ENCODE peak calls at places on chromosomes 2 and 18, in nine cellular contexts. One of them, this sample, is unnamed.

GRCh38 chr18:63074987-63075404 is 244.6 kb downstream of the BCL2 start:
- DNase-seq in GM12864: no peak
- DNase-seq in HCT116: peak
- DNase-seq in RWPE1: peak
- DNase-seq in BE2C: peak
- DNase-seq in Panc1: no peak
- DNase-seq in lower lobe of right lung: peak
- DNase-seq in WTC11: peak
- DNase-seq in WERI-Rb-1: peak
- DNase-seq in this sample: peak

GRCh38 chr18:9722691-9723090 is 14.6 kb downstream of the RAB31 start:
- DNase-seq in HCT116: no peak
- DNase-seq in Panc1: no peak
- DNase-seq in WTC11: peak
- DNase-seq in BE2C: no peak
- DNase-seq in GM12864: no peak
- DNase-seq in WERI-Rb-1: peak
- DNase-seq in lower lobe of right lung: no peak
- DNase-seq in RWPE1: no peak
- DNase-seq in this sample: no peak

GRCh38 chr2:15127876-15128275 is 433.3 kb downstream of the NBAS start:
- DNase-seq in GM12864: no peak
- DNase-seq in RWPE1: no peak
- DNase-seq in lower lobe of right lung: no peak
- DNase-seq in WTC11: no peak
- DNase-seq in BE2C: no peak
- DNase-seq in WERI-Rb-1: no peak
- DNase-seq in HCT116: no peak
- DNase-seq in Panc1: no peak
- DNase-seq in this sample: no peak

GRCh38 chr2:152445375-152445774 is 110.4 kb downstream of the FMNL2 start:
- DNase-seq in lower lobe of right lung: no peak
- DNase-seq in WERI-Rb-1: no peak
- DNase-seq in RWPE1: no peak
- DNase-seq in Panc1: no peak
- DNase-seq in BE2C: no peak
- DNase-seq in GM12864: no peak
- DNase-seq in WTC11: no peak
- DNase-seq in HCT116: no peak
- DNase-seq in this sample: no peak

GRCh38 chr2:130872276-130873125 is 35.8 kb downstream of the ARHGEF4 start:
- DNase-seq in Panc1: no peak
- DNase-seq in GM12864: no peak
- DNase-seq in lower lobe of right lung: no peak
- DNase-seq in WERI-Rb-1: no peak
- DNase-seq in HCT116: no peak
- DNase-seq in BE2C: no peak
- DNase-seq in RWPE1: no peak
- DNase-seq in WTC11: no peak
- DNase-seq in this sample: no peak

GRCh38 chr2:100018794-100019193 is 123.6 kb downstream of the AFF3 start:
- DNase-seq in WTC11: no peak
- DNase-seq in GM12864: no peak
- DNase-seq in lower lobe of right lung: no peak
- DNase-seq in HCT116: no peak
- DNase-seq in RWPE1: no peak
- DNase-seq in Panc1: no peak
- DNase-seq in WERI-Rb-1: no peak
- DNase-seq in BE2C: no peak
- DNase-seq in this sample: no peak

GRCh38 chr2:37711308-37711731 is 39.9 kb upstream of the CDC42EP3 start:
- DNase-seq in WTC11: peak
- DNase-seq in RWPE1: peak
- DNase-seq in BE2C: no peak
- DNase-seq in HCT116: peak
- DNase-seq in Panc1: no peak
- DNase-seq in WERI-Rb-1: no peak
- DNase-seq in lower lobe of right lung: peak
- DNase-seq in GM12864: peak
- DNase-seq in this sample: no peak

GRCh38 chr2:64021578-64021977 is 2.4 kb upstream of the VPS54 start:
- DNase-seq in GM12864: no peak
- DNase-seq in RWPE1: no peak
- DNase-seq in WTC11: no peak
- DNase-seq in lower lobe of right lung: no peak
- DNase-seq in HCT116: no peak
- DNase-seq in WERI-Rb-1: no peak
- DNase-seq in Panc1: no peak
- DNase-seq in BE2C: no peak
- DNase-seq in this sample: no peak

GRCh38 chr18:68376931-68377330 is 338.0 kb downstream of the TMX3 start:
- DNase-seq in GM12864: no peak
- DNase-seq in WERI-Rb-1: no peak
- DNase-seq in BE2C: no peak
- DNase-seq in HCT116: no peak
- DNase-seq in lower lobe of right lung: no peak
- DNase-seq in Panc1: no peak
- DNase-seq in RWPE1: no peak
- DNase-seq in WTC11: no peak
- DNase-seq in this sample: no peak

GRCh38 chr2:49516427-49516826 is 362.1 kb upstream of the FSHR start:
- DNase-seq in Panc1: no peak
- DNase-seq in HCT116: no peak
- DNase-seq in WTC11: no peak
- DNase-seq in WERI-Rb-1: no peak
- DNase-seq in lower lobe of right lung: no peak
- DNase-seq in RWPE1: no peak
- DNase-seq in BE2C: no peak
- DNase-seq in GM12864: no peak
- DNase-seq in this sample: no peak

GRCh38 chr2:172215172-172215935 is 112.7 kb upstream of the DLX2 start:
- DNase-seq in BE2C: no peak
- DNase-seq in GM12864: no peak
- DNase-seq in lower lobe of right lung: no peak
- DNase-seq in RWPE1: no peak
- DNase-seq in WERI-Rb-1: no peak
- DNase-seq in Panc1: no peak
- DNase-seq in WTC11: no peak
- DNase-seq in HCT116: no peak
- DNase-seq in this sample: no peak

GRCh38 chr2:44053052-44053451 is 57.3 kb upstream of the LRPPRC start:
- DNase-seq in WERI-Rb-1: no peak
- DNase-seq in RWPE1: no peak
- DNase-seq in HCT116: no peak
- DNase-seq in BE2C: no peak
- DNase-seq in Panc1: no peak
- DNase-seq in lower lobe of right lung: no peak
- DNase-seq in WTC11: no peak
- DNase-seq in GM12864: no peak
- DNase-seq in this sample: no peak

GRCh38 chr2:102235491-102235890 is 48.7 kb downstream of the IL1RL2 start:
- DNase-seq in GM12864: no peak
- DNase-seq in RWPE1: no peak
- DNase-seq in lower lobe of right lung: no peak
- DNase-seq in WTC11: peak
- DNase-seq in Panc1: no peak
- DNase-seq in WERI-Rb-1: no peak
- DNase-seq in BE2C: no peak
- DNase-seq in HCT116: no peak
- DNase-seq in this sample: no peak

GRCh38 chr2:130288467-130289403 is 54.0 kb upstream of the IMP4 start:
- DNase-seq in GM12864: no peak
- DNase-seq in WTC11: peak
- DNase-seq in WERI-Rb-1: no peak
- DNase-seq in HCT116: peak
- DNase-seq in BE2C: no peak
- DNase-seq in Panc1: peak
- DNase-seq in RWPE1: peak
- DNase-seq in lower lobe of right lung: no peak
- DNase-seq in this sample: no peak

GRCh38 chr2:101151141-101151858 is at the start of gene TBC1D8:
- DNase-seq in WTC11: peak
- DNase-seq in GM12864: no peak
- DNase-seq in Panc1: no peak
- DNase-seq in HCT116: peak
- DNase-seq in BE2C: peak
- DNase-seq in lower lobe of right lung: peak
- DNase-seq in WERI-Rb-1: peak
- DNase-seq in RWPE1: peak
- DNase-seq in this sample: peak

GRCh38 chr2:69998761-69999160 is 37.3 kb upstream of the ASPRV1 start:
- DNase-seq in WTC11: no peak
- DNase-seq in WERI-Rb-1: no peak
- DNase-seq in HCT116: no peak
- DNase-seq in GM12864: no peak
- DNase-seq in BE2C: no peak
- DNase-seq in lower lobe of right lung: no peak
- DNase-seq in Panc1: no peak
- DNase-seq in RWPE1: no peak
- DNase-seq in this sample: no peak

GRCh38 chr2:219490186-219490585 is 8.5 kb upstream of the GMPPA start:
- DNase-seq in lower lobe of right lung: no peak
- DNase-seq in Panc1: no peak
- DNase-seq in HCT116: no peak
- DNase-seq in BE2C: no peak
- DNase-seq in GM12864: no peak
- DNase-seq in RWPE1: no peak
- DNase-seq in WERI-Rb-1: no peak
- DNase-seq in WTC11: peak
- DNase-seq in this sample: no peak
- TF ChIP-seq CTCF in lower lobe of right lung: no peak
- TF ChIP-seq CTCF in Panc1: no peak
- TF ChIP-seq CTCF in HCT116: no peak
- TF ChIP-seq CTCF in BE2C: peak
- TF ChIP-seq CTCF in GM12864: no peak
- TF ChIP-seq CTCF in RWPE1: no peak
- TF ChIP-seq CTCF in WERI-Rb-1: peak
- TF ChIP-seq CTCF in WTC11: peak
- TF ChIP-seq CTCF in this sample: no peak

GRCh38 chr2:96688649-96689430 is 46.3 kb downstream of the FER1L5 start:
- DNase-seq in WTC11: no peak
- DNase-seq in lower lobe of right lung: no peak
- DNase-seq in Panc1: no peak
- DNase-seq in RWPE1: no peak
- DNase-seq in BE2C: no peak
- DNase-seq in HCT116: no peak
- DNase-seq in WERI-Rb-1: no peak
- DNase-seq in GM12864: no peak
- DNase-seq in this sample: no peak

GRCh38 chr2:96687711-96688640 is 45.4 kb downstream of the FER1L5 start:
- DNase-seq in BE2C: no peak
- DNase-seq in Panc1: no peak
- DNase-seq in WERI-Rb-1: no peak
- DNase-seq in lower lobe of right lung: no peak
- DNase-seq in RWPE1: no peak
- DNase-seq in HCT116: no peak
- DNase-seq in WTC11: no peak
- DNase-seq in GM12864: no peak
- DNase-seq in this sample: no peak

GRCh38 chr2:96690306-96691021 is 47.9 kb downstream of the FER1L5 start:
- DNase-seq in lower lobe of right lung: no peak
- DNase-seq in WTC11: no peak
- DNase-seq in WERI-Rb-1: no peak
- DNase-seq in RWPE1: no peak
- DNase-seq in GM12864: no peak
- DNase-seq in Panc1: no peak
- DNase-seq in HCT116: no peak
- DNase-seq in BE2C: no peak
- DNase-seq in this sample: no peak

GRCh38 chr2:96691022-96691612 is 48.6 kb downstream of the FER1L5 start:
- DNase-seq in lower lobe of right lung: no peak
- DNase-seq in HCT116: no peak
- DNase-seq in RWPE1: no peak
- DNase-seq in BE2C: no peak
- DNase-seq in WTC11: no peak
- DNase-seq in WERI-Rb-1: no peak
- DNase-seq in Panc1: no peak
- DNase-seq in GM12864: no peak
- DNase-seq in this sample: no peak

GRCh38 chr2:96689431-96689991 is 46.9 kb downstream of the FER1L5 start:
- DNase-seq in GM12864: no peak
- DNase-seq in RWPE1: no peak
- DNase-seq in lower lobe of right lung: no peak
- DNase-seq in WERI-Rb-1: no peak
- DNase-seq in HCT116: no peak
- DNase-seq in WTC11: no peak
- DNase-seq in Panc1: no peak
- DNase-seq in BE2C: no peak
- DNase-seq in this sample: no peak
- TF ChIP-seq CTCF in GM12864: no peak
- TF ChIP-seq CTCF in RWPE1: no peak
- TF ChIP-seq CTCF in lower lobe of right lung: no peak
- TF ChIP-seq CTCF in WERI-Rb-1: no peak
- TF ChIP-seq CTCF in HCT116: no peak
- TF ChIP-seq CTCF in WTC11: no peak
- TF ChIP-seq CTCF in Panc1: no peak
- TF ChIP-seq CTCF in BE2C: no peak
- TF ChIP-seq CTCF in this sample: no peak

GRCh38 chr2:28751102-28751955 is at the start of gene PPP1CB:
- DNase-seq in WTC11: peak
- DNase-seq in lower lobe of right lung: peak
- DNase-seq in Panc1: peak
- DNase-seq in GM12864: peak
- DNase-seq in BE2C: peak
- DNase-seq in HCT116: peak
- DNase-seq in RWPE1: peak
- DNase-seq in WERI-Rb-1: peak
- DNase-seq in this sample: peak
- TF ChIP-seq CTCF in WTC11: no peak
- TF ChIP-seq CTCF in lower lobe of right lung: peak
- TF ChIP-seq CTCF in Panc1: peak
- TF ChIP-seq CTCF in GM12864: peak
- TF ChIP-seq CTCF in BE2C: no peak
- TF ChIP-seq CTCF in HCT116: no peak
- TF ChIP-seq CTCF in RWPE1: peak
- TF ChIP-seq CTCF in WERI-Rb-1: peak
- TF ChIP-seq CTCF in this sample: no peak

DNA sequence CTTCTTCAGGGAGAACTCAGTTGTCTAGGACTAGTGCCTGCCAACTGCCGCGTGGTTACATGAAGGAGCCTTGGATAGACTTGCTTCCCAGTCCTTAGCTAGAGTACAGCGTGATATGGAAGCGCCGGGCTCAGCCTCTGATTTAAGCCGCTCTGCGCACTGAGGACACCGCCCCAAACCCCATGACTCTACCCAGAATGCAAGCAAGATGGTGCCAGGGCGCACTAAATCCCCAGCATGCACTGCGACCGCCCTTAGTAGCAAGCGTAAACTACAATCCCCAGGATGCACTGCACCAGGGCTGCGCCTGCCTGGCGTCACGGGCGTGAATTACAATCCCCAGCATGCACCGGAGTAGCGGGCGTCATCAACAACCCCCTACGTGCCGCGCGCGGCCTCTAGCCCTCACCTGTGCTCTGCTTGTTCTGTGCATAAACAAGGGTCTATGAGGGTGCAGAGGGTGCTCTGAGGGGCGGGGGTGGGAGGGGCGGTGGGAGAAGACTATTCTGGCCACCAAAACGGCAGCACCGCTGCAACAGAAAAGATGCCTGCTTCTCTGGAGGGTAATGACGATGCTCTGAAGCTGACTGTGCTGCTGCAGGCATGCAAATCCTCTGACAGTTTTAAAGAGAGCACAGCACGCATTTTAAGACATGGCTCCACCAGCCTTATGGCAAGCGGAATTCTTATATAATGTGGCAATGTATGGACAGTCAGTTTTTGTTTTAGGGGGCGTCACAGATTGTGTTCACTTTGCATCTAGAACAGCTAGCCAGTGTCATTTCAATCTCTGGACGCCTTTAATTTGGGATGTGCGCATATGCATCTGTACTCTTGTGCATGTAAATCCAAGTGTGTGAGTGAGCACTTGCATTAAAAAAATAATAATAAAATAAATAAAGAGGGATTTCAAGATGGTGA is 282.5 kb upstream of the MYT1L start:
- DNase-seq in Panc1: peak
- DNase-seq in RWPE1: peak
- DNase-seq in HCT116: peak
- DNase-seq in lower lobe of right lung: peak
- DNase-seq in WTC11: peak
- DNase-seq in BE2C: peak
- DNase-seq in WERI-Rb-1: peak
- DNase-seq in GM12864: peak
- DNase-seq in this sample: peak
- TF ChIP-seq CTCF in Panc1: no peak
- TF ChIP-seq CTCF in RWPE1: no peak
- TF ChIP-seq CTCF in HCT116: no peak
- TF ChIP-seq CTCF in lower lobe of right lung: no peak
- TF ChIP-seq CTCF in WTC11: no peak
- TF ChIP-seq CTCF in BE2C: peak
- TF ChIP-seq CTCF in WERI-Rb-1: peak
- TF ChIP-seq CTCF in GM12864: no peak
- TF ChIP-seq CTCF in this sample: no peak